ENCODE peak calls at places on chromosomes 3 and 15, in seven cellular contexts. B, U, P, S, D, G and X are unnamed samples.

GRCh38 chr15:63172376-63173115 is 15.3 kb upstream of the RPS27L start:
- DNase-seq in B (no peak), U (no peak), P (no peak), S (no peak), D (no peak), G (no peak), X (no peak)

GRCh38 chr15:48370460-48370859 is 39.2 kb downstream of the DUT start:
- DNase-seq in B (no peak), U (no peak), P (peak), S (no peak), D (no peak), G (no peak), X (peak)

GRCh38 chr3:8239718-8240698 is 261.6 kb upstream of the LMCD1 start:
- DNase-seq in B (no peak), U (no peak), P (peak), S (peak), D (peak), G (no peak), X (peak)

GRCh38 chr3:193884011-193884410 is 251.9 kb upstream of the HES1 start:
- DNase-seq in B (no peak), U (no peak), P (peak), S (no peak), D (no peak), G (no peak), X (no peak)

GRCh38 chr3:71647751-71648150 is 64.2 kb upstream of the FOXP1 start:
- DNase-seq in B (no peak), U (no peak), P (no peak), S (no peak), D (no peak), G (no peak), X (no peak)

GRCh38 chr3:159762238-159762637 is 226.4 kb upstream of the IL12A start:
- DNase-seq in B (no peak), U (no peak), P (peak), S (no peak), D (no peak), G (no peak), X (no peak)

GRCh38 chr15:40282870-40283614 is at the start of gene ANKRD63:
- DNase-seq in B (peak), U (no peak), P (no peak), S (peak), D (peak), G (peak), X (no peak)

GRCh38 chr15:63999177-63999576 is 47.1 kb downstream of the DAPK2 start:
- DNase-seq in B (no peak), U (no peak), P (no peak), S (no peak), D (no peak), G (no peak), X (no peak)

GRCh38 chr15:99507732-99508571 is 57.8 kb upstream of the MEF2A start:
- DNase-seq in B (no peak), U (no peak), P (peak), S (peak), D (peak), G (no peak), X (peak)

GRCh38 chr3:128492353-128493220 is at the start of gene GATA2:
- DNase-seq in B (no peak), U (no peak), P (no peak), S (no peak), D (no peak), G (peak), X (no peak)

GRCh38 chr3:12708584-12709192 is 44.8 kb upstream of the RAF1 start:
- DNase-seq in B (no peak), U (no peak), P (peak), S (no peak), D (no peak), G (no peak), X (peak)

GRCh38 chr15:74626336-74626735 is 10.7 kb downstream of the CLK3 start:
- DNase-seq in B (no peak), U (no peak), P (no peak), S (no peak), D (no peak), G (no peak), X (no peak)

GRCh38 chr3:71942432-71942831 is 157.5 kb upstream of the PROK2 start:
- DNase-seq in B (no peak), U (no peak), P (no peak), S (no peak), D (no peak), G (no peak), X (no peak)

GRCh38 chr15:58528197-58528870 is 96.5 kb downstream of the LIPC start:
- DNase-seq in B (no peak), U (no peak), P (peak), S (no peak), D (no peak), G (no peak), X (peak)

GRCh38 chr3:106811376-106811775 is 565.9 kb upstream of the CCDC54 start:
- DNase-seq in B (no peak), U (no peak), P (peak), S (no peak), D (no peak), G (no peak), X (peak)

GRCh38 chr3:23203651-23204111 is 554 bp downstream of the UBE2E2 start:
- DNase-seq in B (no peak), U (no peak), P (peak), S (peak), D (peak), G (peak), X (no peak)

GRCh38 chr15:92654662-92655061 is 913 bp downstream of the FAM174B start:
- DNase-seq in B (no peak), U (no peak), P (no peak), S (no peak), D (no peak), G (no peak), X (no peak)

GRCh38 chr3:180325958-180326357 is 276.0 kb upstream of the TTC14 start:
- DNase-seq in B (no peak), U (no peak), P (no peak), S (no peak), D (no peak), G (no peak), X (no peak)

GRCh38 chr3:99111235-99111634 is 209.7 kb upstream of the DCBLD2 start:
- DNase-seq in B (no peak), U (no peak), P (peak), S (no peak), D (no peak), G (no peak), X (no peak)

GRCh38 chr3:137866933-137867332 is 102.8 kb downstream of the SOX14 start:
- DNase-seq in B (no peak), U (no peak), P (no peak), S (no peak), D (no peak), G (no peak), X (no peak)